ENCODE peak calls at places on chromosomes 4 and X, in four cellular contexts. E is GM13976, S is fibroblast of pulmonary artery, X is WERI-Rb-1. J is an unnamed sample.

GRCh38 chr4:112731715-112732114 is 94.8 kb downstream of the LARP7 start:
- DNase-seq in E (no peak), S (no peak), X (no peak), J (no peak)

GRCh38 chr4:23084559-23085248 is 392.0 kb downstream of the GBA3 start:
- DNase-seq in E (no peak), S (no peak), X (no peak), J (no peak)

GRCh38 chr4:130233377-130234047 is 1137.6 kb downstream of the C4orf33 start:
- DNase-seq in E (peak), S (peak), X (no peak), J (no peak)

GRCh38 chr4:46993075-46994006 is at the start of gene GABRA4:
- DNase-seq in E (peak), S (no peak), X (peak), J (peak)

GRCh38 chr4:7769936-7770674 is 169.6 kb downstream of the AFAP1 start:
- DNase-seq in E (peak), S (peak), X (no peak), J (no peak)

GRCh38 chr4:27010334-27010940 is 149.8 kb downstream of the STIM2 start:
- DNase-seq in E (no peak), S (peak), X (peak), J (peak)

GRCh38 chr4:64539234-64539849 is 130.1 kb upstream of the TECRL start:
- DNase-seq in E (peak), S (peak), X (peak), J (peak)

GRCh38 chr4:8040607-8041006 is 100.9 kb upstream of the AFAP1 start:
- DNase-seq in E (no peak), S (no peak), X (no peak), J (no peak)

GRCh38 chrX:42776195-42776594 is 1.8 kb downstream of the PPP1R2C start:
- DNase-seq in E (no peak), S (peak), X (no peak), J (no peak)

GRCh38 chr4:156946508-156947197 is 24.9 kb downstream of the PDGFC start:
- DNase-seq in E (no peak), S (peak), X (no peak), J (no peak)

GRCh38 chrX:47862680-47863079 is 26.0 kb downstream of the ZNF81 start:
- DNase-seq in E (no peak), S (no peak), X (no peak), J (no peak)

GRCh38 chr4:156290811-156291210 is 337.1 kb upstream of the CTSO start:
- DNase-seq in E (no peak), S (no peak), X (no peak), J (no peak)

GRCh38 chrX:1466971-1467561 is 14.4 kb upstream of the ASMTL start:
- DNase-seq in E (peak), S (no peak), X (no peak), J (no peak)

GRCh38 chrX:50168305-50168704 is 32.5 kb downstream of the AKAP4 start:
- DNase-seq in E (no peak), S (peak), X (no peak), J (no peak)

GRCh38 chrX:139106111-139106510 is 394.6 kb upstream of the FGF13 start:
- DNase-seq in E (no peak), S (peak), X (no peak), J (no peak)

GRCh38 chr4:40119344-40119743 is 62.7 kb downstream of the N4BP2 start:
- DNase-seq in E (no peak), S (no peak), X (no peak), J (no peak)

GRCh38 chr4:47913858-47914218 is 545 bp downstream of the NFXL1 start:
- DNase-seq in E (peak), S (no peak), X (peak), J (peak)

GRCh38 chrX:120446503-120446902 is 22.6 kb downstream of the LAMP2 start:
- DNase-seq in E (no peak), S (peak), X (peak), J (no peak)

GRCh38 chr4:181911420-181911819 is 331.8 kb upstream of the TENM3 start:
- DNase-seq in E (no peak), S (peak), X (no peak), J (no peak)

GRCh38 chr4:188018262-188018661 is 22.7 kb downstream of the ZFP42 start:
- DNase-seq in E (no peak), S (no peak), X (no peak), J (no peak)

GRCh38 chr4:81040175-81040659 is 9.7 kb downstream of the BMP3 start:
- DNase-seq in E (no peak), S (peak), X (no peak), J (peak)

GRCh38 chrX:24216827-24217226 is 67.3 kb downstream of the ZFX start:
- DNase-seq in E (no peak), S (no peak), X (no peak), J (no peak)

GRCh38 chr4:75244325-75244724 is 269.9 kb downstream of the RCHY1 start:
- DNase-seq in E (no peak), S (no peak), X (no peak), J (no peak)

GRCh38 chr4:165625281-165625680 is 246.5 kb downstream of the CPE start:
- DNase-seq in E (no peak), S (peak), X (no peak), J (no peak)

GRCh38 chr4:153735901-153736461 is 23.8 kb downstream of the RNF175 start:
- DNase-seq in E (no peak), S (peak), X (no peak), J (no peak)

GRCh38 chr4:2434420-2434819 is 15.7 kb downstream of the CFAP99 start:
- DNase-seq in E (no peak), S (no peak), X (no peak), J (no peak)

GRCh38 chrX:23127586-23127985 is 127.8 kb downstream of the DDX53 start:
- DNase-seq in E (no peak), S (no peak), X (no peak), J (no peak)

GRCh38 chr4:8613421-8614364 is 21.1 kb downstream of the CPZ start:
- DNase-seq in E (no peak), S (no peak), X (no peak), J (no peak)

GRCh38 chr4:185567828-185568442 is 32.6 kb upstream of the PDLIM3 start:
- DNase-seq in E (no peak), S (peak), X (no peak), J (no peak)

GRCh38 chr4:41205854-41206460 is 8.4 kb downstream of the APBB2 start:
- DNase-seq in E (no peak), S (no peak), X (no peak), J (no peak)

DNA sequence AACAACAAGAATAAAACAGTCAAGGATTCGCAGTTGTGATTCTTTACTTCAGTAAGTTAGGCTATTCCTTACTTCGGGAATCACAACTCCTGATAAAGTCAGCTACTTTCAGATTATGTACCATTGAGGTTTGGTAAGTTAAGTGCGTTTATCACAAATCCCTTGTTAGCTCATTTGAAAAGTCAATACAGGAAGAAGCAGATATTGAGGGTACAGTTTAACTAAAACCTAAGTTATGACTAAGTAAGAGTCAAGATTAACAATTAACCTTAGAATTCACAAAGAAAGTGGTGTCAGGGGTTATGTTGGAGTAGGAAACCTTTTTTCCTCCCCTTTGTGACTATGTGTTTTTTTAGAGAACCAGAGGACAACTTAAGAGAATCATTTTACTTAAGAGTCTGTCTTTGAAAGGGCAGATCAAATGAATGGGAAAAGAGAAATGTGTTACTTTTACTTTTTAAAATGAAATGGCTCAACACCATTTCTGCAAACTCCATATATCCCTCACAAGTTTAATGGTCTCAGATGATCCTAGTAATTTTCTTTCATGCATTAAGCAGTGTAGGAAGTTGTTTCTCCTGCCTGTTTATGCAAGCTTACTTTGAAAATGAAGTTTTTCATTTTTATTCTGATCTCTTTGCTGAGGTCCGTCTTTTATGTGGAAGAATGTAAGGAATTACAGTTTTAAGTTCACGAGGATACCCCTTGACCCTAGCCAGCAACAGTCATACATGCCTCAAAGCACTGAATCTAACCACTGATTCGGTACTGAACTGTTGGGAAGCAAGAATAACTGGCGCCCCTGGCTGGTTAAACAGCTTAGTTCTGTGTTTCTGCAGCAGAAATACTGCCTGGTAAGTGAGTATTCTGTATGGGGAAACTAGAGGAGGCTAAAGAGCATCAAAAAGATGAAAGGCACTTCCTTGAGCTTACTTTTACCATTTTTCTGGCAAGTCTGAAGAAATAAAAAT is 211.7 kb downstream of the SLC4A4 start:
- DNase-seq in E (no peak), S (peak), X (no peak), J (no peak)
- TF ChIP-seq CTCF in E (no peak), S (no peak), X (no peak), J (no peak)

GRCh38 chrX:145213504-145213903 is 33.8 kb upstream of the SPANXN1 start:
- DNase-seq in E (no peak), S (no peak), X (no peak), J (peak)
- TF ChIP-seq CTCF in E (peak), S (peak), X (no peak), J (peak)

GRCh38 chrX:38717871-38718270 is 83.4 kb upstream of the MID1IP1 start:
- DNase-seq in E (peak), S (peak), X (peak), J (no peak)
- TF ChIP-seq CTCF in E (peak), S (peak), X (peak), J (peak)

GRCh38 chr4:83558693-83559092 is 22.8 kb downstream of the GPAT3 start:
- DNase-seq in E (no peak), S (no peak), X (no peak), J (no peak)
- TF ChIP-seq CTCF in E (no peak), S (no peak), X (no peak), J (no peak)

GRCh38 chr4:6445403-6446129 is 26.8 kb downstream of the PPP2R2C start:
- DNase-seq in E (no peak), S (no peak), X (no peak), J (no peak)
- TF ChIP-seq CTCF in E (no peak), S (no peak), X (no peak), J (no peak)

GRCh38 chr4:139806929-139807328 is 141.3 kb downstream of the MGST2 start:
- DNase-seq in E (no peak), S (no peak), X (no peak), J (no peak)
- TF ChIP-seq CTCF in E (no peak), S (no peak), X (no peak), J (no peak)

GRCh38 chrX:43949669-43950068 is 23.5 kb downstream of the NDP start:
- DNase-seq in E (no peak), S (no peak), X (peak), J (peak)
- TF ChIP-seq CTCF in E (peak), S (peak), X (peak), J (peak)

DNA sequence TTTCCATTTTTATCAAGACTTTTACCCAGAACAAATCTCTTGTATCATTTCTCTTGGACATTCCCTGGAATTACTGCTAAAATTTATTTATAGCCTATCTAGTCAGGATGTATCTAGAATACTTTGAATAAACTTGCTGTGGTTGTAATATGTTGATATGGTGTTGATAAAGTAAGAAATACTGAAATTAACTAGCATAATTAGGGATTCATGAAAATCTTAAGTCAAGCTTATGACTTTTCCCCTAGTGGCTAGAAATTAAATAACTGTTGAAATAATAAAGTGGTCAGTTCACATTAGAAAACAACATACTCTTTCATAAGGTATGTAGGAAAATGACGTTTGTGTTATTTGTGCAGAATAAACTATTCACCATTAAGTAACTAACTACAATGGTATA is 73.1 kb upstream of the ANKRD50 start:
- DNase-seq in E (no peak), S (no peak), X (no peak), J (no peak)
- TF ChIP-seq CTCF in E (no peak), S (peak), X (no peak), J (no peak)

GRCh38 chr4:6085028-6085942 is 67.1 kb upstream of the C4orf50 start:
- DNase-seq in E (no peak), S (no peak), X (no peak), J (no peak)

GRCh38 chr4:6085943-6086628 is 67.9 kb upstream of the C4orf50 start:
- DNase-seq in E (no peak), S (no peak), X (no peak), J (no peak)

GRCh38 chr4:6088950-6089349 is 70.7 kb upstream of the C4orf50 start:
- DNase-seq in E (no peak), S (no peak), X (no peak), J (no peak)

GRCh38 chr4:6090936-6091335 is 72.7 kb upstream of the C4orf50 start:
- DNase-seq in E (no peak), S (no peak), X (no peak), J (no peak)

DNA sequence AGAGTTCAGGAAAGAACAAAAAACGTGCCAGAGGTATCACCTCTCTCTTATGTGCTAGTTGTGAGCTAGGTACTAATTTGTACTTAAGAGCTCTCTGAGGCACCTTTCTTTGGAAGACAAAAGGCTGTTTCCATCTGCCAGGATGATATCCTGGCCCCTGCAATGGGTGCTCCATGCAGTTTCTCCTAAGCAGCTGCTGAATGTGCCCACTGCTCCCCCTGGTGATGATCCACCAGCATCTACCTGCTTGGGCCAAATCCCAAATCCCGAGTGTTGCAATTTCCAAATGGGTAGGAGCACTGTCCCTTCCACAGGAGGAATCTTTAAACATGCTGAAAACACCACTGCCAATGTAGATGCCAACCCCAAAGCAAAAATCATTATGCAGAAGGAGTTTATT is 69.4 kb upstream of the C4orf50 start:
- DNase-seq in E (no peak), S (peak), X (peak), J (peak)
- TF ChIP-seq CTCF in E (peak), S (peak), X (peak), J (peak)